ENCODE peak calls at places on chromosomes 3 and 15, in seven cellular contexts. M is memory B cell; T is thoracic aorta; Q is activated CD8-positive, alpha-beta memory T cell treated with anti-CD3 and anti-CD28 coated beads for 24 hours; F is GM23248; E is CD4-positive, alpha-beta T cell; V is B cell. U is an unnamed sample.

GRCh38 chr3:152280539-152280938 is 11.8 kb downstream of the MBNL1 start:
- DNase-seq in E (no peak), F (no peak), V (no peak), T (no peak), Q (no peak), M (no peak), U (no peak)

GRCh38 chr3:101687142-101687931 is 819 bp upstream of the RPL24 start:
- DNase-seq in Q (no peak), M (no peak), E (no peak), F (peak; percentile 69), T (no peak), V (no peak), U (no peak)

GRCh38 chr3:123951522-123952447 is 9.2 kb downstream of the CCDC14 start:
- DNase-seq in E (no peak), V (no peak), T (no peak), M (no peak), F (peak; percentile 50), Q (no peak), U (no peak)

GRCh38 chr3:119122350-119122749 is 23.6 kb upstream of the TEX55 start:
- DNase-seq in E (no peak), V (no peak), M (no peak), T (no peak), Q (no peak), F (no peak), U (no peak)

GRCh38 chr3:72042397-72043211 is 257.7 kb upstream of the PROK2 start:
- DNase-seq in M (no peak), Q (no peak), F (peak; percentile 75), T (no peak), V (no peak), E (no peak), U (peak; percentile 89)

GRCh38 chr15:66650433-66650832 is 51.6 kb upstream of the SMAD6 start:
- DNase-seq in M (no peak), V (no peak), Q (no peak), F (peak; percentile 33), E (no peak), T (no peak), U (peak; percentile 63)

GRCh38 chr3:37198996-37199395 is 24.6 kb upstream of the LRRFIP2 start:
- DNase-seq in M (no peak), F (peak; percentile 76), T (no peak), V (no peak), Q (no peak), E (no peak), U (peak; percentile 14)

GRCh38 chr3:78322780-78323179 is 1282.9 kb downstream of the ROBO2 start:
- DNase-seq in Q (no peak), E (no peak), M (no peak), T (no peak), V (no peak), F (no peak), U (no peak)

GRCh38 chr15:76996076-76996525 is 1.2 kb downstream of the PSTPIP1 start:
- DNase-seq in E (no peak), T (no peak), Q (no peak), F (no peak), M (no peak), V (no peak), U (no peak)

GRCh38 chr15:69834756-69835155 is 263.0 kb downstream of the TLE3 start:
- DNase-seq in M (no peak), T (no peak), F (no peak), Q (no peak), V (no peak), E (no peak), U (no peak)

GRCh38 chr15:98746375-98746679 is 98.0 kb downstream of the IGF1R start:
- DNase-seq in F (no peak), T (no peak), V (no peak), M (no peak), E (no peak), Q (no peak), U (no peak)

GRCh38 chr3:61155701-61156292 is 95.5 kb downstream of the FHIT start:
- DNase-seq in E (no peak), F (no peak), M (no peak), V (no peak), Q (no peak), T (no peak), U (no peak)

U was measured in mesenchymal stem cell.